ENCODE peak calls at places on chromosomes 1 and 21, in four cellular contexts. J is activated naive CD8-positive, alpha-beta T cell treated with anti-CD3 and anti-CD28 coated beads for 36 hours; A is anterior cingulate cortex; M is NCI-H1930. N is an unnamed sample.

GRCh38 chr1:205326812-205327466 is 5.4 kb upstream of the NUAK2 start:
- DNase-seq in J (no peak), A (no peak), M (no peak), N (no peak)

GRCh38 chr21:41316641-41317392 is at the start of gene FAM3B:
- DNase-seq in M (peak), A (no peak), J (no peak), N (no peak)

GRCh38 chr1:207565546-207566468 is 69.8 kb downstream of the CR1 start:
- DNase-seq in J (no peak), M (no peak), A (peak), N (peak)

GRCh38 chr1:106613106-106613505 is 443.4 kb upstream of the PRMT6 start:
- DNase-seq in M (no peak), A (no peak), J (no peak), N (no peak)

GRCh38 chr1:168340796-168341510 is 60.3 kb downstream of the TBX19 start:
- DNase-seq in M (no peak), J (no peak), A (no peak), N (no peak)

GRCh38 chr1:197838836-197839235 is 63.6 kb upstream of the DENND1B start:
- DNase-seq in J (no peak), A (no peak), M (no peak), N (no peak)

GRCh38 chr1:156413310-156414246 is 44.6 kb downstream of the RHBG start:
- DNase-seq in M (no peak), J (no peak), A (peak), N (peak)

GRCh38 chr1:48225579-48225978 is 3.1 kb downstream of the SLC5A9 start:
- DNase-seq in J (no peak), A (no peak), M (no peak), N (no peak)

GRCh38 chr1:36365310-36365895 is 20.3 kb downstream of the STK40 start:
- DNase-seq in A (no peak), J (no peak), M (no peak), N (no peak)

GRCh38 chr21:33266784-33267135 is 593 bp downstream of the IL10RB start:
- DNase-seq in J (peak), A (peak), M (no peak), N (no peak)

GRCh38 chr1:94855307-94855700 is 35.1 kb downstream of the SLC44A3 start:
- DNase-seq in M (no peak), J (no peak), A (no peak), N (no peak)

GRCh38 chr21:35696644-35697043 is 363.7 kb downstream of the SETD4 start:
- DNase-seq in J (no peak), M (no peak), A (no peak), N (no peak)

GRCh38 chr1:247548847-247549246 is at the start of gene GCSAML:
- DNase-seq in J (peak), A (no peak), M (no peak), N (no peak)

GRCh38 chr1:245225709-245226464 is 71.1 kb downstream of the KIF26B start:
- DNase-seq in J (no peak), A (no peak), M (no peak), N (no peak)

GRCh38 chr1:36297062-36297461 is 9.1 kb upstream of the SH3D21 start:
- DNase-seq in A (no peak), J (no peak), M (no peak), N (no peak)

GRCh38 chr1:19670787-19671186 is 6.1 kb downstream of the HTR6 start:
- DNase-seq in M (no peak), A (no peak), J (no peak), N (no peak)

GRCh38 chr1:54489627-54490240 is 58.3 kb upstream of the ACOT11 start:
- DNase-seq in M (no peak), A (no peak), J (no peak), N (no peak)

GRCh38 chr21:35024475-35024874 is 24.6 kb downstream of the RUNX1 start:
- DNase-seq in J (no peak), M (no peak), A (no peak), N (no peak)

GRCh38 chr1:193771596-193771995 is 585.2 kb upstream of the B3GALT2 start:
- DNase-seq in J (no peak), M (no peak), A (no peak), N (no peak)

GRCh38 chr21:46079357-46080170 is 18.3 kb upstream of the COL6A2 start:
- DNase-seq in J (no peak), A (no peak), M (no peak), N (no peak)

GRCh38 chr1:83104558-83104957 is 894.4 kb downstream of the TTLL7 start:
- DNase-seq in M (no peak), A (no peak), J (no peak), N (no peak)

GRCh38 chr21:15015622-15016471 is 49.0 kb downstream of the NRIP1 start:
- DNase-seq in M (no peak), A (no peak), J (no peak), N (no peak)

GRCh38 chr1:194935864-194936263 is 1672.4 kb downstream of the KCNT2 start:
- DNase-seq in J (no peak), A (no peak), M (no peak), N (no peak)

N was measured in C1 segment of cervical spinal cord.